ENCODE peak calls at places on chromosome 10, in five cellular contexts. P is fibroblast of lung, U is tibial nerve, F is esophagus squamous epithelium, Q is BE2C. Y is an unnamed sample.
A peak's percentile ranks its signal among the peaks of the same experiment; 100 is the strongest.

GRCh38 chr10:104548090-104548489 is 93.0 kb upstream of the SORCS3 start:
- DNase-seq in P (peak; percentile 12), U (no peak), Q (no peak), F (no peak), Y (peak; percentile 55)

GRCh38 chr10:85874208-85874607 is 492.4 kb downstream of the GRID1 start:
- DNase-seq in F (no peak), U (no peak), Q (no peak), P (no peak), Y (no peak)

GRCh38 chr10:132705943-132706342 is 80.0 kb downstream of the NKX6-2 start:
- DNase-seq in Q (no peak), U (no peak), P (no peak), F (no peak), Y (no peak)

GRCh38 chr10:33335550-33335799 is 1.0 kb upstream of the NRP1 start:
- DNase-seq in F (no peak), U (no peak), P (no peak), Q (no peak), Y (no peak)

GRCh38 chr10:90912176-90912575 is 8.7 kb downstream of the ANKRD1 start:
- DNase-seq in F (no peak), U (no peak), P (no peak), Q (no peak), Y (no peak)

GRCh38 chr10:69318997-69319727 is 40.9 kb downstream of the HK1 start:
- DNase-seq in U (peak; percentile 40), P (peak; percentile 54), F (no peak), Q (peak; percentile 46), Y (peak; percentile 96)

GRCh38 chr10:124384591-124385190 is 34.0 kb downstream of the OAT start:
- DNase-seq in P (no peak), F (no peak), Q (no peak), U (no peak), Y (no peak)

GRCh38 chr10:94052901-94053638 is 59.3 kb downstream of the PLCE1 start:
- DNase-seq in Q (no peak), P (no peak), F (no peak), U (no peak), Y (no peak)

GRCh38 chr10:126959906-126960685 is 54.9 kb downstream of the DOCK1 start:
- DNase-seq in U (no peak), Q (no peak), P (no peak), F (no peak), Y (no peak)

GRCh38 chr10:68934994-68935393 is 21.0 kb upstream of the DDX21 start:
- DNase-seq in F (no peak), Q (no peak), U (no peak), P (no peak), Y (no peak)

GRCh38 chr10:628386-629045 is 61.0 kb downstream of the DIP2C start:
- DNase-seq in U (no peak), P (no peak), F (no peak), Q (peak; percentile 77), Y (no peak)

GRCh38 chr10:73644015-73644743 is 2.9 kb upstream of the MYOZ1 start:
- DNase-seq in F (no peak), Q (peak; percentile 58), U (no peak), P (peak; percentile 79), Y (no peak)

GRCh38 chr10:97898429-97898828 is 48.8 kb downstream of the GOLGA7B start:
- DNase-seq in Q (no peak), F (no peak), U (no peak), P (peak; percentile 4), Y (no peak)

GRCh38 chr10:117374506-117375359 is 507 bp downstream of the PDZD8 start:
- DNase-seq in U (no peak), Q (peak; percentile 27), P (peak; percentile 42), F (no peak), Y (no peak)

GRCh38 chr10:33965795-33966581 is 631.5 kb upstream of the NRP1 start:
- DNase-seq in U (no peak), F (no peak), Q (no peak), P (no peak), Y (no peak)

GRCh38 chr10:93436577-93436976 is 45.6 kb downstream of the MYOF start:
- DNase-seq in F (no peak), P (peak; percentile 99), Q (no peak), U (peak; percentile 57), Y (no peak)

GRCh38 chr10:84176351-84176750 is 2.8 kb downstream of the GPR15LG start:
- DNase-seq in Q (no peak), F (no peak), P (no peak), U (no peak), Y (no peak)

GRCh38 chr10:132837905-132838304 is 52.0 kb upstream of the NKX6-2 start:
- DNase-seq in F (no peak), U (no peak), Q (no peak), P (no peak), Y (no peak)

GRCh38 chr10:85864173-85864549 is 502.4 kb downstream of the GRID1 start:
- DNase-seq in U (no peak), F (no peak), Q (no peak), P (no peak), Y (no peak)

GRCh38 chr10:46323176-46323575 is 36.4 kb downstream of the ANTXRL start:
- DNase-seq in Q (no peak), U (no peak), F (no peak), P (no peak), Y (no peak)

GRCh38 chr10:45558406-45558805 is 114.2 kb downstream of the ZFAND4 start:
- DNase-seq in F (no peak), Q (no peak), P (no peak), U (no peak), Y (no peak)

GRCh38 chr10:35971397-35971796 is 329.3 kb upstream of the FZD8 start:
- DNase-seq in Q (no peak), P (no peak), U (no peak), F (no peak), Y (no peak)

GRCh38 chr10:1572519-1573333 is 164.6 kb downstream of the ADARB2 start:
- DNase-seq in F (no peak), Q (no peak), P (no peak), U (no peak), Y (no peak)

GRCh38 chr10:71860243-71861029 is 9.4 kb upstream of the PSAP start:
- DNase-seq in U (peak; percentile 87), F (peak; percentile 51), P (peak; percentile 100), Q (peak; percentile 96), Y (peak; percentile 97)

GRCh38 chr10:27710009-27710408 is 35.6 kb downstream of the MKX start:
- DNase-seq in U (no peak), P (no peak), F (no peak), Q (no peak), Y (no peak)

GRCh38 chr10:44979281-44980181 is 922 bp upstream of the DEPP1 start:
- DNase-seq in U (no peak), P (no peak), Q (no peak), F (no peak), Y (no peak)

DNA sequence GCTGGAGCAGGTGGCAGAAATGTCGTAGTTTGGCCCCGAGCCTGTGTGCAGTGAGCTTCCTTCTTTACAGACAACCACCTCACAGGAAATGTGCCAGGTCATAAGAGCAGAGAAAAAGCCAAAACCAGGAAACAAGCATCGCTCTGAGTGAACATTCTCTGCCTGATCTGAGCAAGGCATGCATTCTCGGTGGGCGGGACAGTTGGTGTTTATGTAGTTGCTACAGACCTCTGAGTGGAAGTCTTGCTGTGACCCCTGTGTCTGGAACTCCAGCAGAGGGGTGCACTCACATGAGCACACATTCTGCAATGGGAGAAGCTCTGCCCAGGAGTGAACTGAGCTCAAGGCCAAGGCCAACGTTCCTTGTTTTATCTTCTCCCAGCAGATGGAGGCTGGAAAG is 230.1 kb downstream of the TCERG1L start:
- DNase-seq in F (no peak), U (no peak), P (no peak), Q (no peak), Y (no peak)
- H3K4me1 ChIP-seq in F (no peaks in the 10 kb centered on the region), U (no peaks in the 10 kb centered on the region), P (no peaks in the 10 kb centered on the region), Q (no peaks in the 10 kb centered on the region), Y (no peaks in the 10 kb centered on the region)

GRCh38 chr10:80199828-80200227 is 5.5 kb downstream of the ANXA11 start:
- DNase-seq in Q (no peak), U (peak; percentile 41), F (no peak), P (peak; percentile 73), Y (no peak)
- H3K4me1 ChIP-seq in Q (no peaks in the 10 kb centered on the region), U (peaks cover 68% of the 10 kb centered on the region), F (peaks cover 76% of the 10 kb centered on the region), P (peaks cover 27% of the 10 kb centered on the region), Y (peaks cover 98% of the 10 kb centered on the region)

DNA sequence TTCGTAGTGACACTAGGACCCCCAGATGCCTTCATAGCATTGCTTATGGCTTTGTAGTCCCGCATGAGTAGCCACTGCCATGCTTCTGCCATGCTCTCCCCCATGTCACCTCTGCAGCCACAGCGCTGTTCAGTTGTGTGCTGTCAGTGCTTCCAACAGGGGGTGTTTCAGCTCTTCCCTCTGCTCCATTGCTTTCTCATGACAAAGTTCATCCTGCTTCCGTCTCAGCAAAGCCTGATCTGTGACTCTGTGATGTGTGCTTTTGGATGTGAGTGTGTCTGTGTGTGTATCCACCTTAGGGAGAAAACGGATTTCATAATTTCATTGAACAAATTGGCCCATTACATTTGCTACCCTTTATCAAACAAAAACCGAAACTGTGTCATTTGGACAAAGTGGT is 134.9 kb upstream of the SAMD8 start:
- DNase-seq in Q (no peak), U (no peak), F (no peak), P (no peak), Y (no peak)
- H3K4me1 ChIP-seq in Q (no peaks in the 10 kb centered on the region), U (peaks cover 5% of the 10 kb centered on the region), F (peaks cover 5% of the 10 kb centered on the region), P (no peaks in the 10 kb centered on the region), Y (peaks cover 19% of the 10 kb centered on the region)

GRCh38 chr10:11255796-11256444 is 238.2 kb downstream of the CELF2 start:
- DNase-seq in P (no peak), F (no peak), U (no peak), Q (no peak), Y (no peak)
- H3K4me1 ChIP-seq in P (no peaks in the 10 kb centered on the region), F (peaks cover 4% of the 10 kb centered on the region), U (peaks cover 17% of the 10 kb centered on the region), Q (no peaks in the 10 kb centered on the region), Y (peaks cover 52% of the 10 kb centered on the region)

GRCh38 chr10:5592070-5592469 is 67.3 kb downstream of the CALML3 start:
- DNase-seq in F (no peak), U (no peak), P (no peak), Q (no peak), Y (no peak)
- H3K4me1 ChIP-seq in F (peaks cover 42% of the 10 kb centered on the region), U (peaks cover 7% of the 10 kb centered on the region), P (peaks cover 10% of the 10 kb centered on the region), Q (peaks cover 12% of the 10 kb centered on the region), Y (peaks cover 10% of the 10 kb centered on the region)

DNA sequence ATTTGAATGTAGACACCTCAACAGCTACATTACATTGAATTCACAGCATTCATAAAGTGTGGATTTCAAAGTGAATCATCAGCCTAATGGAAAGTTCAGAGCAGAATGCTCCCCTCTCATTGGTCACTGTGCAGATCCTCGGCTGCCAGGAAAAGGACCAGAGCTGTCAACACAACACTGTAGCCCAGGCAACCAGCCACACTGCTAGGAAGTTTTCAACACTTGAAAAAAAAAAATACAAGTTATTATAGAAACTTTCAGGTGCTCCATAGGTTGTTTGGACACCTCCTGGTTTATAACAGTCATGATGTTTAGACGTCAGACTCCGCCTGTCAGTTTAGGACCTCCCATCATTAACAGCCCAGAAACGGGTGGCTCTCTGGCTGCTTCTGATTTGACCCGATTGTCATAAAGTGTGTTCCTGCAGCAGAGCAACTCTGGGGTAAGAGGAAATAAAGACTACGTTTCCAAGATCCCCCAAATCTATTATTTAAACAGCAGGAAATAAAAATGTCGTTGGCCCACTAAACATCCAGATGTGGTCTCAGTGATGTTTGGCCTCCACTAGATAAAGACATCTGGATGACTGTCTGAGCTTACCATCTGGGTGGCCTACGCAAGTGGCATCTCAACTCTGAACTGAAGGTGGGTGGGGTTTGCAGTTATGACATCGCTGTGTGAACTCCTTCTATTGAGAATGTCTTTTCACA is 117.4 kb downstream of the CABCOCO1 start:
- DNase-seq in U (no peak), P (peak; percentile 51), Q (no peak), F (no peak), Y (no peak)
- H3K4me1 ChIP-seq in U (no peaks in the 10 kb centered on the region), P (no peaks in the 10 kb centered on the region), Q (peaks cover 11% of the 10 kb centered on the region), F (peaks cover 5% of the 10 kb centered on the region), Y (peaks cover 21% of the 10 kb centered on the region)

Y was measured in esophagus muscularis mucosa.